ENCODE peak calls at places on chromosomes 4 and X, in six cellular contexts. Y is CD4-positive, alpha-beta memory T cell; O is neural crest cell; X is B cell; N is iris pigment epithelial cell; C is stomach. K is an unnamed sample.

GRCh38 chr4:186733778-186734177 is 10.1 kb upstream of the FAT1 start:
- DNase-seq in Y (no peak), O (no peak), X (no peak), N (no peak), C (no peak), K (no peak)

GRCh38 chr4:99179626-99180025 is 35.5 kb upstream of the ADH4 start:
- DNase-seq in Y (no peak), O (no peak), X (no peak), N (no peak), C (no peak), K (peak; percentile 8)

GRCh38 chrX:30895331-30895730 is 6.3 kb upstream of the TAB3 start:
- DNase-seq in Y (no peak), O (no peak), X (no peak), N (no peak), C (no peak), K (no peak)

GRCh38 chr4:108287834-108288413 is 119.2 kb upstream of the LEF1 start:
- DNase-seq in Y (no peak), O (no peak), X (no peak), N (no peak), C (no peak), K (peak; percentile 29)

GRCh38 chrX:46686003-46686645 is 72.8 kb downstream of the SLC9A7 start:
- DNase-seq in Y (no peak), O (peak; percentile 22), X (no peak), N (peak; percentile 39), C (no peak), K (peak; percentile 25)

GRCh38 chr4:149203256-149204001 is 612.2 kb downstream of the IQCM start:
- DNase-seq in Y (no peak), O (no peak), X (no peak), N (peak; percentile 31), C (no peak), K (peak; percentile 4)

GRCh38 chr4:165079476-165079875 is 25.8 kb downstream of the TRIM75 start:
- DNase-seq in Y (no peak), O (no peak), X (no peak), N (peak; percentile 73), C (no peak), K (peak; percentile 68)

GRCh38 chrX:49171752-49172279 is at the start of gene PLP2:
- DNase-seq in Y (peak; percentile 83), O (no peak), X (peak; percentile 70), N (peak; percentile 55), C (peak; percentile 58), K (peak; percentile 50)

GRCh38 chr4:4407299-4408131 is 20.6 kb downstream of the NSG1 start:
- DNase-seq in Y (no peak), O (no peak), X (no peak), N (no peak), C (no peak), K (no peak)

GRCh38 chrX:40646489-40647306 is 663 bp downstream of the CXorf38 start:
- DNase-seq in Y (peak; percentile 50), O (no peak), X (no peak), N (peak; percentile 40), C (peak; percentile 59), K (peak; percentile 18)

GRCh38 chr4:37780444-37781133 is 45.9 kb upstream of the PGM2 start:
- DNase-seq in Y (peak; percentile 61), O (no peak), X (peak; percentile 42), N (peak; percentile 20), C (peak; percentile 34), K (peak; percentile 31)

GRCh38 chr4:141047228-141047884 is 85.9 kb downstream of the RNF150 start:
- DNase-seq in Y (no peak), O (no peak), X (no peak), N (peak; percentile 90), C (no peak), K (peak; percentile 49)

GRCh38 chr4:170420255-170420693 is 330.5 kb upstream of the AADAT start:
- DNase-seq in Y (no peak), O (no peak), X (no peak), N (peak; percentile 58), C (no peak), K (peak; percentile 27)

GRCh38 chr4:8144359-8144758 is 14.3 kb downstream of the ABLIM2 start:
- DNase-seq in Y (no peak), O (no peak), X (no peak), N (no peak), C (no peak), K (no peak)